ENCODE peak calls at places on chromosome 1, in nine cellular contexts. G is adrenal gland, F is fibroblast of mammary gland, X is WERI-Rb-1, A is AG04450, E is upper lobe of left lung, R is foreskin fibroblast, K is GM12865, J is D721Med. S is an unnamed sample.

GRCh38 chr1:237677979-237678378 is 212.7 kb downstream of the ZP4 start:
- DNase-seq in G (no peak), F (peak), X (no peak), A (peak), E (no peak), R (no peak), K (peak), J (no peak), S (no peak)

GRCh38 chr1:77413541-77414335 is 131.9 kb downstream of the AK5 start:
- DNase-seq in G (no peak), F (no peak), X (no peak), A (no peak), E (no peak), R (no peak), K (peak), J (no peak), S (no peak)

GRCh38 chr1:203216274-203217138 is 13.0 kb downstream of the CHIT1 start:
- DNase-seq in G (peak), F (peak), X (peak), A (peak), E (peak), R (peak), K (peak), J (peak), S (peak)

GRCh38 chr1:235199441-235199840 is 38.4 kb upstream of the RBM34 start:
- DNase-seq in G (no peak), F (peak), X (no peak), A (no peak), E (no peak), R (peak), K (peak), J (no peak), S (peak)

GRCh38 chr1:152495066-152495675 is 15.4 kb upstream of the LCE5A start:
- DNase-seq in G (no peak), F (peak), X (peak), A (no peak), E (no peak), R (no peak), K (peak), J (no peak), S (peak)

GRCh38 chr1:33955101-33955500 is 91.2 kb downstream of the HMGB4 start:
- DNase-seq in G (no peak), F (no peak), X (no peak), A (no peak), E (no peak), R (no peak), K (no peak), J (no peak), S (no peak)

GRCh38 chr1:48084826-48085225 is 87.6 kb upstream of the TRABD2B start:
- DNase-seq in G (no peak), F (no peak), X (no peak), A (no peak), E (no peak), R (no peak), K (no peak), J (no peak), S (no peak)

GRCh38 chr1:49995734-49996133 is 28.0 kb downstream of the AGBL4 start:
- DNase-seq in G (no peak), F (no peak), X (peak), A (no peak), E (no peak), R (no peak), K (no peak), J (no peak), S (no peak)

GRCh38 chr1:89808429-89809117 is 12.3 kb upstream of the LRRC8D start:
- DNase-seq in G (no peak), F (peak), X (no peak), A (no peak), E (no peak), R (peak), K (no peak), J (no peak), S (no peak)

GRCh38 chr1:156347337-156347736 is 9.0 kb downstream of the TSACC start:
- DNase-seq in G (no peak), F (peak), X (no peak), A (no peak), E (no peak), R (peak), K (no peak), J (no peak), S (no peak)

GRCh38 chr1:243253927-243254232 is 1.2 kb downstream of the CEP170 start:
- DNase-seq in G (no peak), F (no peak), X (no peak), A (no peak), E (no peak), R (no peak), K (no peak), J (no peak), S (no peak)

GRCh38 chr1:145908653-145909052 is 1.2 kb downstream of the ITGA10 start:
- DNase-seq in G (no peak), F (peak), X (peak), A (no peak), E (no peak), R (peak), K (no peak), J (no peak), S (no peak)
- TF ChIP-seq CTCF in G (no peak), F (no peak), X (no peak), A (no peak), E (no peak), R (no peak), K (no peak), J (no peak), S (no peak)

GRCh38 chr1:53728702-53729535 is 10.0 kb downstream of the GLIS1 start:
- DNase-seq in G (no peak), F (peak), X (no peak), A (no peak), E (no peak), R (no peak), K (no peak), J (no peak), S (no peak)
- TF ChIP-seq CTCF in G (no peak), F (no peak), X (no peak), A (no peak), E (no peak), R (no peak), K (no peak), J (no peak), S (no peak)

GRCh38 chr1:245084551-245084950 is 70.2 kb upstream of the KIF26B start:
- DNase-seq in G (no peak), F (peak), X (no peak), A (no peak), E (no peak), R (peak), K (no peak), J (no peak), S (no peak)

GRCh38 chr1:245074898-245075297 is 79.9 kb upstream of the KIF26B start:
- DNase-seq in G (no peak), F (no peak), X (no peak), A (no peak), E (no peak), R (no peak), K (no peak), J (no peak), S (no peak)

GRCh38 chr1:245074232-245074747 is 80.5 kb upstream of the KIF26B start:
- DNase-seq in G (no peak), F (no peak), X (peak), A (no peak), E (peak), R (peak), K (no peak), J (no peak), S (no peak)

GRCh38 chr1:245079021-245079609 is 75.7 kb upstream of the KIF26B start:
- DNase-seq in G (no peak), F (peak), X (no peak), A (no peak), E (no peak), R (peak), K (peak), J (no peak), S (peak)
- TF ChIP-seq CTCF in G (peak), F (peak), X (peak), A (peak), E (peak), R (peak), K (peak), J (peak), S (no peak)

DNA sequence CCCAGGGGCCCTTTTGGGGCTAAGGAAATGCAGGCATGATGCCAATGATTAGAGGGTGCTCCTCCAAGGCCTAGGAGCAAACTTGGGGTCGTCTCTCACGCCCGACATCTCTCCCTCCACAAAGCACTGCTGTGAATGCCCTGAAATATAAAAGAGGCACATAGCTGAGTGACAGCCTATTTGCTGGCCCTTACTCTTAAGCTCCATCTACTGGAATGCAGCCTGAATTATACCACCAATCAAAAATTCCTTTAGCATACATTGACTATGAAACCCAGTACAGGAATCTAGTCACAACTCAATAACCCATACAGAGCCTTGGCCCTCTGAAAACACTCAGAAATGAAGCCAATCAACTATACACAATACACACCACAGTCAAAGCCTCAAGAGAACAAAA is 105.5 kb downstream of the LRIG2 start:
- DNase-seq in G (no peak), F (no peak), X (no peak), A (no peak), E (no peak), R (peak), K (no peak), J (no peak), S (no peak)
- TF ChIP-seq CTCF in G (no peak), F (peak), X (no peak), A (peak), E (no peak), R (peak), K (no peak), J (peak), S (no peak)

GRCh38 chr1:246246430-246246829 is 260.6 kb downstream of the SMYD3 start:
- DNase-seq in G (no peak), F (no peak), X (no peak), A (no peak), E (no peak), R (peak), K (no peak), J (no peak), S (no peak)
- TF ChIP-seq CTCF in G (no peak), F (no peak), X (no peak), A (no peak), E (no peak), R (no peak), K (no peak), J (peak), S (no peak)

DNA sequence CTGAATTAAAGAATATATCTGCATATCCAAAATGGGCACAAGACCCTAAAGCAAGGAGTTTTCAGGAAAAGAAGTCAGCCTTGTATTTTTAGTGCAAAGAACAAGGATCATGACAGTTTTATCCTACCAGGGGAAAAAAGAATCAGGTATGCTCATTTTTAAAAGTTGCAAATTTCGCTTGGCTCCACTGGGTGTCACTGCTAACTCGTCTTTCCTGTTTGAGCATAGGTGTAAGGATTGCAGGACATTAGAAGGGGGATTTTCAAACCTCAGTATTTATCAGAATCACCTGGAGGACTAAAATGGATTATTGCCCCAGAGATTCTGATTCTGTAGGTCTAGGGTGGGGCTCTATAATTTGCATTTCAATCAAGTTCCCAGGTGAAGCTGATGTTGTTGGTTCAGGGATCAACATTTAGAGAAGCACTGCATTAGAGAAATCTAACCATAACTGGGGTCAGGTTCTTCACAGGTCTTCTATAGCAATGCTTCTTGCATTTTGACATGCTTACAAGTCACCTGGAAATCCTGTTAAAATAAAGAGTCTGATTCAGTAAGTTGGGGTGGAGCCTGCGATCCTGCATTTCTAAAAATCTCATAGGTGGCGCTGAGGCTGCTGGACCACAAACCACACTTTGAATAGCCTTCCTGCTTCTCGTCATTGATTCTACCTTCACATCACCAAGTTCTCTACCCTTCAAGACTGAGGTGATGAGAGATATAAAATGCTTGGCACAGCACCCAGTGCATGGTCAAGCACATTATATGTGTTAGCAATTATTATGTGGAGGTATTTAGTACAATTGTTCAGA is 39.6 kb downstream of the NUF2 start:
- DNase-seq in G (no peak), F (peak), X (peak), A (no peak), E (no peak), R (peak), K (peak), J (no peak), S (peak)
- TF ChIP-seq CTCF in G (peak), F (peak), X (peak), A (peak), E (no peak), R (peak), K (peak), J (peak), S (peak)

GRCh38 chr1:197224160-197224559 is 43.9 kb upstream of the CRB1 start:
- DNase-seq in G (no peak), F (no peak), X (no peak), A (no peak), E (no peak), R (peak), K (no peak), J (no peak), S (no peak)
- TF ChIP-seq CTCF in G (no peak), F (peak), X (peak), A (peak), E (no peak), R (peak), K (no peak), J (peak), S (no peak)

S was measured in endothelial cell.